ENCODE peak calls at places on chromosome 5, in eight cellular contexts. E is uterus, S is left ventricle myocardium inferior, M is A549, B is astrocyte, Y is upper lobe of left lung, K is neural progenitor cell, V is vagina. A is an unnamed sample. For H3K4me1, the result is how much of the 10 kb centered on the place peaks cover.

GRCh38 chr5:83102581-83102980 is 25.2 kb downstream of the XRCC4 start:
- DNase-seq in E (no peak), S (no peak), M (no peak), B (peak), Y (no peak), K (no peak), V (no peak), A (no peak)

GRCh38 chr5:143306040-143306439 is 97.4 kb downstream of the NR3C1 start:
- DNase-seq in E (no peak), S (no peak), M (no peak), B (no peak), Y (no peak), K (no peak), V (no peak), A (no peak)

GRCh38 chr5:56279979-56280378 is 46.8 kb upstream of the ANKRD55 start:
- DNase-seq in E (no peak), S (no peak), M (peak), B (peak), Y (no peak), K (no peak), V (peak), A (no peak)

GRCh38 chr5:127031147-127031862 is 947 bp upstream of the MARCHF3 start:
- DNase-seq in E (no peak), S (no peak), M (peak), B (no peak), Y (peak), K (peak), V (no peak), A (no peak)

GRCh38 chr5:83991566-83992224 is 271.0 kb upstream of the HAPLN1 start:
- DNase-seq in E (no peak), S (no peak), M (no peak), B (peak), Y (no peak), K (no peak), V (no peak), A (no peak)

GRCh38 chr5:99063737-99064136 is 134.9 kb upstream of the CHD1 start:
- DNase-seq in E (no peak), S (no peak), M (no peak), B (no peak), Y (no peak), K (no peak), V (no peak), A (no peak)

GRCh38 chr5:65108786-65109743 is 340.3 kb downstream of the CWC27 start:
- DNase-seq in E (no peak), S (no peak), M (no peak), B (peak), Y (no peak), K (no peak), V (no peak), A (no peak)

GRCh38 chr5:98341711-98342042 is 431.8 kb upstream of the RGMB start:
- DNase-seq in E (no peak), S (no peak), M (no peak), B (no peak), Y (no peak), K (no peak), V (no peak), A (no peak)

GRCh38 chr5:81631124-81631523 is 119.8 kb downstream of the SSBP2 start:
- DNase-seq in E (no peak), S (no peak), M (no peak), B (no peak), Y (no peak), K (no peak), V (no peak), A (no peak)

GRCh38 chr5:154945695-154946301 is 4.9 kb downstream of the MRPL22 start:
- DNase-seq in E (no peak), S (no peak), M (peak), B (no peak), Y (no peak), K (peak), V (no peak), A (no peak)

GRCh38 chr5:74595143-74595915 is 45.2 kb downstream of the ENC1 start:
- DNase-seq in E (no peak), S (no peak), M (peak), B (peak), Y (no peak), K (no peak), V (no peak), A (no peak)

GRCh38 chr5:158175664-158176507 is 316.9 kb upstream of the CLINT1 start:
- DNase-seq in E (no peak), S (no peak), M (no peak), B (no peak), Y (no peak), K (peak), V (no peak), A (no peak)

GRCh38 chr5:156142867-156143266 is 184.1 kb upstream of the SGCD start:
- DNase-seq in E (no peak), S (no peak), M (peak), B (no peak), Y (no peak), K (no peak), V (no peak), A (no peak)

GRCh38 chr5:125484272-125485002 is 738.0 kb upstream of the ZNF608 start:
- DNase-seq in E (peak), S (peak), M (peak), B (peak), Y (peak), K (peak), V (peak), A (peak)

GRCh38 chr5:64646169-64646568 is 44.1 kb upstream of the SHISAL2B start:
- DNase-seq in E (no peak), S (no peak), M (no peak), B (no peak), Y (no peak), K (no peak), V (no peak), A (no peak)

GRCh38 chr5:67996596-67996995 is 219.0 kb upstream of the PIK3R1 start:
- DNase-seq in E (no peak), S (no peak), M (no peak), B (peak), Y (no peak), K (no peak), V (no peak), A (no peak)

GRCh38 chr5:181087309-181087708 is 43.7 kb downstream of the OR2V1 start:
- DNase-seq in E (no peak), S (no peak), M (no peak), B (no peak), Y (no peak), K (no peak), V (no peak), A (no peak)

GRCh38 chr5:181086410-181087229 is 44.3 kb downstream of the OR2V1 start:
- DNase-seq in E (no peak), S (no peak), M (no peak), B (no peak), Y (no peak), K (no peak), V (no peak), A (no peak)

GRCh38 chr5:181092428-181092827 is 38.5 kb downstream of the OR2V1 start:
- DNase-seq in E (no peak), S (no peak), M (no peak), B (no peak), Y (no peak), K (no peak), V (peak), A (no peak)

GRCh38 chr5:181084631-181085195 is 44.6 kb downstream of the BTNL9 start:
- DNase-seq in E (no peak), S (no peak), M (no peak), B (no peak), Y (no peak), K (no peak), V (peak), A (no peak)

GRCh38 chr5:181088289-181088688 is 42.7 kb downstream of the OR2V1 start:
- DNase-seq in E (no peak), S (no peak), M (peak), B (no peak), Y (no peak), K (peak), V (no peak), A (no peak)
- TF ChIP-seq CTCF in E (no peak), S (peak), M (peak), B (no peak), Y (no peak), K (peak), V (no peak), A (no peak)

GRCh38 chr5:109692011-109692410 is 2.3 kb downstream of the MAN2A1 start:
- DNase-seq in E (no peak), S (no peak), M (no peak), B (peak), Y (no peak), K (peak), V (no peak), A (no peak)

GRCh38 chr5:109688999-109689739 is 558 bp upstream of the MAN2A1 start:
- DNase-seq in E (peak), S (peak), M (peak), B (peak), Y (peak), K (peak), V (peak), A (peak)

GRCh38 chr5:109691248-109691574 is 1.5 kb downstream of the MAN2A1 start:
- DNase-seq in E (no peak), S (no peak), M (no peak), B (no peak), Y (no peak), K (no peak), V (no peak), A (no peak)

GRCh38 chr5:109689740-109690455 is at the start of gene MAN2A1:
- DNase-seq in E (peak), S (peak), M (peak), B (peak), Y (peak), K (peak), V (peak), A (peak)

GRCh38 chr5:109690456-109691247 is 925 bp downstream of the MAN2A1 start:
- DNase-seq in E (peak), S (peak), M (peak), B (peak), Y (peak), K (peak), V (peak), A (peak)
- H3K4me1 ChIP-seq in E (under half), S (half or more), M (under half), B (under half), Y (under half), K (under half), V (under half), A (under half)

GRCh38 chr5:34734321-34734720 is 78.2 kb downstream of the RAI14 start:
- DNase-seq in E (no peak), S (no peak), M (no peak), B (peak), Y (no peak), K (no peak), V (no peak), A (no peak)

GRCh38 chr5:34738381-34738780 is 82.3 kb downstream of the RAI14 start:
- DNase-seq in E (no peak), S (no peak), M (no peak), B (peak), Y (no peak), K (no peak), V (no peak), A (no peak)

GRCh38 chr5:34740306-34740891 is 84.3 kb downstream of the RAI14 start:
- DNase-seq in E (no peak), S (peak), M (no peak), B (no peak), Y (no peak), K (no peak), V (no peak), A (no peak)

GRCh38 chr5:34735436-34736426 is 79.6 kb downstream of the RAI14 start:
- DNase-seq in E (no peak), S (no peak), M (no peak), B (peak), Y (no peak), K (no peak), V (no peak), A (no peak)

DNA sequence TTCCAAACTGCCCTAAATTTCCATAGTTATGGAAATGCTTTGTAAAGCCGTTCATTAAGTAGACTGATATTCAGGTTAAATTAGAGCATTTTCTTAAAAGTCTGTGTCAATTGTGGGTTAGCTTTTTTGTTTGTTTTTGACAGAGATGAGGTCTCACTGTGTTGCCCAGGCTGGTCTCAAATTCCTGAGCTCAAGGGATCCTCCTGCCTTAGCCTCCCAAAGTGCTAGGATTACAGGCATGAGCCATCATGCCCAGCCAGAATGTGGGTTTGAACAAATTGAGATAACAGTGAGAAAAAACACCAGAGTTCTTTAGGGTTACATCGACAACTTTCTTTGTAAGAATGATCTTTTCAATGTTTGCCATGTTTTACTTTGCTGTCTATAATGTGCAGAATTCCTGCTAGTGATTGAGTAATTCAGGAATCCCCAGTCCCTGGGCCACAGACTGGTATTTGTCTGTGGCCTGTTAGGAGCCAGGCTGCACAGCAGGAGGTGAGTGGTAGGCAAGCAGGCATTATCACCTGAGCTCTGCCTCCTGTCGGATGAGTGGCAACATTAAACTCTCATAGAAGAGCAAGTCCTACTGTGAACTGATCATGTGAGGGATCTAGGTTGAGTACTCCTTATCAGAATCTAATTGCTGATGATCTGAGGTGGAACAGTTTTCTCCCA is 80.5 kb downstream of the RAI14 start:
- DNase-seq in E (no peak), S (no peak), M (peak), B (peak), Y (peak), K (no peak), V (no peak), A (no peak)
- TF ChIP-seq CTCF in E (no peak), S (no peak), M (no peak), B (no peak), Y (no peak), K (no peak), V (no peak), A (no peak)

GRCh38 chr5:42587056-42587723 is 164.0 kb downstream of the GHR start:
- DNase-seq in E (no peak), S (no peak), M (no peak), B (no peak), Y (no peak), K (no peak), V (no peak), A (no peak)
- H3K4me1 ChIP-seq in E (under half), S (half or more), M (under half), B (under half), Y (under half), K (under half), V (under half), A (under half)

GRCh38 chr5:89844548-89844947 is 565.0 kb downstream of the CETN3 start:
- DNase-seq in E (no peak), S (no peak), M (no peak), B (no peak), Y (no peak), K (no peak), V (no peak), A (no peak)
- TF ChIP-seq CTCF in E (no peak), S (no peak), M (no peak), B (no peak), Y (no peak), K (no peak), V (no peak), A (no peak)

DNA sequence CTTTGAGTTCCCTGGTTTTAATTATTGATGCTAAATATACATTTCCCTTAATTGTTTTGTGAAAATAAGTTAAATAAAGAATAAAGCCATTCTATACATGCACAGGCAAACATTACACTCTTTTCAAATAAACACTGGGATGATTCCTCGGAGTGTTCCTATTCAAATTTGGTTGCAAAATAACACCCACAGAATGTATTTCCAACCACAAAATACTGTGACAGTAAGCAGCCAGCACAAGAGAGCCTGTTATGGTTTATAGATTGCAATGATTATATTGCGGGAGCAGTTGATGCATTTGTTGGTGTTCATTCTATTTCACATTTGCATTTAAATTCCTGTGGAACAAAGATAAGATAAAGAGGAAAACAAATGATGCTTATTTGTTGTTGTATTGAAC is 632.6 kb upstream of the WWC1 start:
- DNase-seq in E (no peak), S (no peak), M (no peak), B (no peak), Y (no peak), K (no peak), V (no peak), A (no peak)
- H3K4me1 ChIP-seq in E (under half), S (under half), M (under half), B (under half), Y (under half), K (under half), V (under half), A (under half)

DNA sequence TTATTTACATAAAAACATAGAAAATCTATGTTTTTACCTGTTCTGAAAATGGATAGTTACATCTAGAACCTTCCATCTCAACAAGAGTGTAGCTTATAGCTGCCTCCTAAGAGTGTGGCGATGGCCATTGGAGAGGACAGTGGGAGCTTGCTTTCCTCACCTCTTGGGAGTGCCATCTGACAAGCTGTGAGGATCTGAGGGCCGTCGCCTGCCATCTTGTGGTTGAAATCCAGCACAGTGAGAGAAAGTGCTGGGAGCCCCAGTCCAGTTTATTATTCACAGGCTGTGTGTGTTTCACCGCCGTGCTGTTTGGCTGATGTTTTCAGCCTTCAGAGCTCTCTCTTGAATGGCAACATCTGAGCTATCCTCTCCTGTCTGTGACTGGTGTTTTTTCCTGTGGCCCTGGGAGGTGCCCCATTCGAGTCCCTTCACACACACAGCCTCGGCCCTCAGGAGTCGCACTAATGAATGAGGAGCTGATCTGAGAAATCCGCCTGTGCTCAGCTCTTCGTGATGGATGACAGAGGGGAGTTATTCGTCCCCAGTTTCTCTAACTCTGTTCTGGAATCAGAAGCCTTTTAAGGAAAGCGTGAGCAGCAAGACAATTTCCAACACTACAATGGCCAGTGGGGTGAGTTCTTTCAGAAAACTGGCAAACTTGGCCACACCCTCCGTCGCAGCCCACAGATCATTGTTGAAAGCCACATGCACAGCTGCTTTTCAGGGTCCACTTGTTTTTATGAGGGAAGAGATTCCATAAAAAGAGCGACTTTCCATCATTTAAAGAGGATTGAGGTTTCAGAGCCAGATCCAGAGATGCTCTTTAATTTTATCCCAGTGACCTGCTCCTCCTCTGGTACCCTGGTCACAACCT is 170.3 kb downstream of the PDZD2 start:
- DNase-seq in E (peak), S (peak), M (peak), B (peak), Y (peak), K (peak), V (no peak), A (peak)
- TF ChIP-seq CTCF in E (peak), S (peak), M (peak), B (peak), Y (peak), K (peak), V (no peak), A (peak)

GRCh38 chr5:172685036-172685435 is 44.0 kb downstream of the NEURL1B start:
- DNase-seq in E (no peak), S (no peak), M (no peak), B (no peak), Y (no peak), K (no peak), V (no peak), A (no peak)
- H3K4me1 ChIP-seq in E (under half), S (half or more), M (under half), B (under half), Y (under half), K (under half), V (under half), A (half or more)

A was measured in sigmoid colon.